ENCODE peak calls at places on chromosome 19, in five cellular contexts. One of them, this sample, is unnamed.

GRCh38 chr19:38079926-38080380 is 144.1 kb downstream of the DPF1 start:
- DNase-seq in breast epithelium: no peak
- DNase-seq in heart left ventricle: no peak
- DNase-seq in HFF-Myc: peak; percentile 76
- DNase-seq in psoas muscle: no peak
- DNase-seq in this sample: peak; percentile 59

GRCh38 chr19:55253264-55253663 is 5.6 kb downstream of the PPP6R1 start:
- DNase-seq in HFF-Myc: no peak
- DNase-seq in heart left ventricle: no peak
- DNase-seq in psoas muscle: no peak
- DNase-seq in breast epithelium: no peak
- DNase-seq in this sample: no peak

GRCh38 chr19:11581740-11582139 is 4.3 kb upstream of the ACP5 start:
- DNase-seq in HFF-Myc: no peak
- DNase-seq in heart left ventricle: no peak
- DNase-seq in psoas muscle: no peak
- DNase-seq in breast epithelium: no peak
- DNase-seq in this sample: no peak

GRCh38 chr19:39645800-39646411 is 9.8 kb upstream of the LGALS16 start:
- DNase-seq in breast epithelium: no peak
- DNase-seq in psoas muscle: no peak
- DNase-seq in heart left ventricle: no peak
- DNase-seq in HFF-Myc: peak; percentile 3
- DNase-seq in this sample: no peak

GRCh38 chr19:46746281-46746965 is at the start of gene STRN4:
- DNase-seq in heart left ventricle: peak; percentile 61
- DNase-seq in breast epithelium: no peak
- DNase-seq in HFF-Myc: no peak
- DNase-seq in psoas muscle: peak; percentile 68
- DNase-seq in this sample: no peak

GRCh38 chr19:41302624-41303351 is 7.2 kb upstream of the CCDC97 start:
- DNase-seq in psoas muscle: no peak
- DNase-seq in breast epithelium: no peak
- DNase-seq in HFF-Myc: no peak
- DNase-seq in heart left ventricle: no peak
- DNase-seq in this sample: no peak

GRCh38 chr19:35251456-35251855 is 2.7 kb downstream of the LSR start:
- DNase-seq in breast epithelium: no peak
- DNase-seq in psoas muscle: no peak
- DNase-seq in HFF-Myc: no peak
- DNase-seq in heart left ventricle: no peak
- DNase-seq in this sample: no peak

GRCh38 chr19:47582320-47582909 is 9.5 kb upstream of the ZNF541 start:
- DNase-seq in breast epithelium: no peak
- DNase-seq in heart left ventricle: no peak
- DNase-seq in HFF-Myc: no peak
- DNase-seq in psoas muscle: no peak
- DNase-seq in this sample: no peak

GRCh38 chr19:47542030-47542475 is 27.2 kb upstream of the NAPA start:
- DNase-seq in HFF-Myc: no peak
- DNase-seq in psoas muscle: no peak
- DNase-seq in heart left ventricle: peak; percentile 29
- DNase-seq in breast epithelium: no peak
- DNase-seq in this sample: no peak

GRCh38 chr19:55642153-55643002 is 1.1 kb upstream of the ZNF581 start:
- DNase-seq in psoas muscle: no peak
- DNase-seq in HFF-Myc: no peak
- DNase-seq in breast epithelium: no peak
- DNase-seq in heart left ventricle: no peak
- DNase-seq in this sample: no peak

GRCh38 chr19:55529636-55530230 is 7.2 kb downstream of the SBK2 start:
- DNase-seq in breast epithelium: no peak
- DNase-seq in psoas muscle: no peak
- DNase-seq in HFF-Myc: no peak
- DNase-seq in heart left ventricle: no peak
- DNase-seq in this sample: no peak

GRCh38 chr19:48069435-48069834 is 25.6 kb upstream of the CABP5 start:
- DNase-seq in heart left ventricle: no peak
- DNase-seq in HFF-Myc: no peak
- DNase-seq in psoas muscle: no peak
- DNase-seq in breast epithelium: no peak
- DNase-seq in this sample: no peak

GRCh38 chr19:52533901-52534300 is 6.4 kb downstream of the ZNF808 start:
- DNase-seq in heart left ventricle: peak; percentile 42
- DNase-seq in HFF-Myc: no peak
- DNase-seq in psoas muscle: peak; percentile 42
- DNase-seq in breast epithelium: peak; percentile 35
- DNase-seq in this sample: no peak

GRCh38 chr19:33683881-33684549 is 62.3 kb downstream of the CHST8 start:
- DNase-seq in breast epithelium: no peak
- DNase-seq in psoas muscle: peak; percentile 29
- DNase-seq in heart left ventricle: no peak
- DNase-seq in HFF-Myc: peak; percentile 3
- DNase-seq in this sample: no peak

GRCh38 chr19:20964798-20965197 is 41.7 kb downstream of the ZNF85 start:
- DNase-seq in psoas muscle: no peak
- DNase-seq in HFF-Myc: no peak
- DNase-seq in breast epithelium: no peak
- DNase-seq in heart left ventricle: no peak
- DNase-seq in this sample: no peak

GRCh38 chr19:54684537-54684936 is 21.8 kb downstream of the LILRB4 start:
- DNase-seq in breast epithelium: no peak
- DNase-seq in heart left ventricle: no peak
- DNase-seq in HFF-Myc: no peak
- DNase-seq in psoas muscle: no peak
- DNase-seq in this sample: no peak

GRCh38 chr19:46069841-46070341 is 29.1 kb upstream of the IGFL4 start:
- DNase-seq in psoas muscle: no peak
- DNase-seq in HFF-Myc: peak; percentile 57
- DNase-seq in breast epithelium: no peak
- DNase-seq in heart left ventricle: no peak
- DNase-seq in this sample: no peak

GRCh38 chr19:10551698-10552301 is 8.1 kb downstream of the ATG4D start:
- DNase-seq in breast epithelium: no peak
- DNase-seq in HFF-Myc: peak; percentile 16
- DNase-seq in psoas muscle: no peak
- DNase-seq in heart left ventricle: no peak
- DNase-seq in this sample: no peak

GRCh38 chr19:14916848-14917247 is 24.4 kb upstream of the OR7C2 start:
- DNase-seq in psoas muscle: no peak
- DNase-seq in heart left ventricle: no peak
- DNase-seq in HFF-Myc: no peak
- DNase-seq in breast epithelium: no peak
- DNase-seq in this sample: no peak

GRCh38 chr19:35513231-35513974 is at the start of gene DMKN:
- DNase-seq in HFF-Myc: no peak
- DNase-seq in breast epithelium: no peak
- DNase-seq in heart left ventricle: no peak
- DNase-seq in psoas muscle: no peak
- DNase-seq in this sample: no peak

GRCh38 chr19:6271721-6272410 is 7.9 kb downstream of the MLLT1 start:
- DNase-seq in psoas muscle: peak; percentile 91
- DNase-seq in HFF-Myc: no peak
- DNase-seq in breast epithelium: peak; percentile 46
- DNase-seq in heart left ventricle: peak; percentile 86
- DNase-seq in this sample: no peak

GRCh38 chr19:44841255-44841654 is 4.8 kb upstream of the NECTIN2 start:
- DNase-seq in psoas muscle: no peak
- DNase-seq in heart left ventricle: no peak
- DNase-seq in HFF-Myc: no peak
- DNase-seq in breast epithelium: no peak
- DNase-seq in this sample: no peak

GRCh38 chr19:14138576-14139265 is 2.3 kb upstream of the ASF1B start:
- DNase-seq in HFF-Myc: no peak
- DNase-seq in psoas muscle: no peak
- DNase-seq in breast epithelium: no peak
- DNase-seq in heart left ventricle: no peak
- DNase-seq in this sample: no peak

GRCh38 chr19:47389150-47389556 is 30.2 kb downstream of the MEIS3 start:
- DNase-seq in heart left ventricle: no peak
- DNase-seq in psoas muscle: no peak
- DNase-seq in HFF-Myc: no peak
- DNase-seq in breast epithelium: no peak
- DNase-seq in this sample: no peak

GRCh38 chr19:2969104-2969504 is 8.3 kb upstream of the TLE6 start:
- DNase-seq in breast epithelium: no peak
- DNase-seq in heart left ventricle: peak; percentile 78
- DNase-seq in psoas muscle: no peak
- DNase-seq in HFF-Myc: no peak
- DNase-seq in this sample: no peak

GRCh38 chr19:29926801-29927200 is 15.2 kb upstream of the URI1 start:
- DNase-seq in HFF-Myc: no peak
- DNase-seq in heart left ventricle: no peak
- DNase-seq in psoas muscle: no peak
- DNase-seq in breast epithelium: no peak
- DNase-seq in this sample: no peak

GRCh38 chr19:13995017-13995728 is 10.9 kb downstream of the RFX1 start:
- DNase-seq in HFF-Myc: no peak
- DNase-seq in psoas muscle: peak; percentile 54
- DNase-seq in breast epithelium: no peak
- DNase-seq in heart left ventricle: no peak
- DNase-seq in this sample: no peak

GRCh38 chr19:40600086-40600917 is 867 bp upstream of the LTBP4 start:
- DNase-seq in heart left ventricle: peak; percentile 75
- DNase-seq in breast epithelium: no peak
- DNase-seq in HFF-Myc: no peak
- DNase-seq in psoas muscle: peak; percentile 46
- DNase-seq in this sample: no peak

GRCh38 chr19:10780368-10780767 is 55.6 kb downstream of the TMED1 start:
- DNase-seq in heart left ventricle: peak; percentile 75
- DNase-seq in psoas muscle: peak; percentile 61
- DNase-seq in breast epithelium: peak; percentile 24
- DNase-seq in HFF-Myc: no peak
- DNase-seq in this sample: no peak

DNA sequence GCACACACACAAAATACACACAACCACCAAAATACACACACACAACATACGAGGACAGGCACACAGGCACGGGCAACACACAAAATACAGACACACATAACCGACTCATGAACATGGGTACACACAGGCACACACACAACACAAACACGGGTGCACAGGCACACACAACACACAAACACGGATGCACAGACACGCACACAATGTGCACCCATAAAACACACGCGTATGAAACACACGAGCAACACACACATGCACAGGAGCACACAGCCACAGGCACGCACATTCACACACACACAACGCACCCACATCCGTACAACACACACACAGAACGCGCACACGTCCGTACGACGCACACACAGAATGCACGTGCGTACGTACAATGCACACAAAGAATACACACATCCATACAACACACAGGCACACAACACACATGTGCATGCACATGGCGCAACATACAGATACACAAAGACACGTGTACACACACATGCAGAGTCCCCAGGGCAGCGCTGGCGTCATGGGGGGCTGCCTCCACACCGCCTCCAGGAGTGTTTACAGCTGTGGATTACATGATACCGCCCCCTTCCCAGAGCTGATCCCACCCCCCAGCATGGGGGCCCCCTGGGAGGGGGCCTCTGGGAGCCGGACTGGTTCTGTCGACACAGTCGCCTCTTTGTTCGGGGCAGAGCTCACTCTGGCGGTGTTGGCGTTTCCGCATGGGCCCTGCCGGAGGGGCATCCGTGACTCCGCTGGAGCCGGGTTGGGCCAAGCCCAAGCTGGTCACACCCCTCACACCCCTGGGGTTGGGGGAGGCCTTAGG is 2.9 kb downstream of the SBNO2 start:
- DNase-seq in HFF-Myc: no peak
- DNase-seq in heart left ventricle: peak; percentile 15
- DNase-seq in psoas muscle: no peak
- DNase-seq in breast epithelium: no peak
- DNase-seq in this sample: no peak
- H3K4me3 ChIP-seq in HFF-Myc: peak overlapping the region; percentile 87
- H3K4me3 ChIP-seq in heart left ventricle: no peak overlapping the region
- H3K4me3 ChIP-seq in psoas muscle: peak overlapping the region; percentile 87
- H3K4me3 ChIP-seq in breast epithelium: peak overlapping the region; percentile 95
- H3K4me3 ChIP-seq in this sample: peak overlapping the region; percentile 77

GRCh38 chr19:18098891-18099622 is 1.5 kb downstream of the MAST3 start:
- DNase-seq in heart left ventricle: no peak
- DNase-seq in HFF-Myc: no peak
- DNase-seq in breast epithelium: no peak
- DNase-seq in psoas muscle: no peak
- DNase-seq in this sample: no peak
- H3K4me3 ChIP-seq in heart left ventricle: no peak overlapping the region
- H3K4me3 ChIP-seq in HFF-Myc: peak overlapping the region; percentile 7
- H3K4me3 ChIP-seq in breast epithelium: peak overlapping the region; percentile 54
- H3K4me3 ChIP-seq in psoas muscle: no peak overlapping the region
- H3K4me3 ChIP-seq in this sample: peak overlapping the region; percentile 63

GRCh38 chr19:51124216-51124615 is 490 bp upstream of the SIGLEC9 start:
- DNase-seq in heart left ventricle: no peak
- DNase-seq in psoas muscle: no peak
- DNase-seq in breast epithelium: no peak
- DNase-seq in HFF-Myc: no peak
- DNase-seq in this sample: no peak

GRCh38 chr19:51123381-51124186 is 1.1 kb upstream of the SIGLEC9 start:
- DNase-seq in breast epithelium: no peak
- DNase-seq in HFF-Myc: no peak
- DNase-seq in heart left ventricle: no peak
- DNase-seq in psoas muscle: no peak
- DNase-seq in this sample: no peak

GRCh38 chr19:51127032-51127431 is 2.3 kb downstream of the SIGLEC9 start:
- DNase-seq in HFF-Myc: no peak
- DNase-seq in breast epithelium: no peak
- DNase-seq in heart left ventricle: no peak
- DNase-seq in psoas muscle: no peak
- DNase-seq in this sample: no peak

GRCh38 chr19:51125421-51126075 is 842 bp downstream of the SIGLEC9 start:
- DNase-seq in HFF-Myc: no peak
- DNase-seq in heart left ventricle: no peak
- DNase-seq in breast epithelium: no peak
- DNase-seq in psoas muscle: no peak
- DNase-seq in this sample: no peak

GRCh38 chr19:51124729-51125128 is at the start of gene SIGLEC9:
- DNase-seq in heart left ventricle: peak; percentile 49
- DNase-seq in breast epithelium: no peak
- DNase-seq in HFF-Myc: no peak
- DNase-seq in psoas muscle: peak; percentile 45
- DNase-seq in this sample: no peak
- H3K4me3 ChIP-seq in heart left ventricle: peak within 1 kb of the TSS; percentile 31
- H3K4me3 ChIP-seq in breast epithelium: peak within 1 kb of the TSS; percentile 1
- H3K4me3 ChIP-seq in HFF-Myc: no peak within 1 kb of the TSS
- H3K4me3 ChIP-seq in psoas muscle: peak within 1 kb of the TSS; percentile 22
- H3K4me3 ChIP-seq in this sample: no peak within 1 kb of the TSS

GRCh38 chr19:4279530-4280422 is 710 bp downstream of the SHD start:
- DNase-seq in heart left ventricle: no peak
- DNase-seq in HFF-Myc: no peak
- DNase-seq in breast epithelium: no peak
- DNase-seq in psoas muscle: no peak
- DNase-seq in this sample: no peak

GRCh38 chr19:4278460-4278901 is 585 bp upstream of the SHD start:
- DNase-seq in breast epithelium: no peak
- DNase-seq in HFF-Myc: no peak
- DNase-seq in heart left ventricle: no peak
- DNase-seq in psoas muscle: no peak
- DNase-seq in this sample: no peak

GRCh38 chr19:4277051-4277700 is 1.9 kb upstream of the SHD start:
- DNase-seq in heart left ventricle: no peak
- DNase-seq in breast epithelium: no peak
- DNase-seq in psoas muscle: no peak
- DNase-seq in HFF-Myc: no peak
- DNase-seq in this sample: no peak

GRCh38 chr19:4278010-4278409 is 1.1 kb upstream of the SHD start:
- DNase-seq in HFF-Myc: no peak
- DNase-seq in heart left ventricle: no peak
- DNase-seq in psoas muscle: no peak
- DNase-seq in breast epithelium: no peak
- DNase-seq in this sample: no peak

GRCh38 chr19:4278926-4279529 is at the start of gene SHD:
- DNase-seq in HFF-Myc: no peak
- DNase-seq in heart left ventricle: no peak
- DNase-seq in breast epithelium: no peak
- DNase-seq in psoas muscle: no peak
- DNase-seq in this sample: no peak
- H3K4me3 ChIP-seq in HFF-Myc: no peak within 1 kb of the TSS
- H3K4me3 ChIP-seq in heart left ventricle: peak within 1 kb of the TSS; percentile 47
- H3K4me3 ChIP-seq in breast epithelium: peak within 1 kb of the TSS; percentile 26
- H3K4me3 ChIP-seq in psoas muscle: peak within 1 kb of the TSS; percentile 51
- H3K4me3 ChIP-seq in this sample: no peak within 1 kb of the TSS